ENCODE peak calls at places on chromosomes 1 and 21, in ten cellular contexts. O is kidney epithelial cell; P is skeletal muscle cell; K is Jurkat, Clone E6-1; Y is cardiac fibroblast; B is RWPE2; D is heart right ventricle; L is heart left ventricle; T is Peyer's patch; G is CD4-positive, alpha-beta memory T cell. V is an unnamed sample.

GRCh38 chr1:99561952-99562351 is 84.0 kb upstream of the PALMD start:
- DNase-seq in O (no peak), P (no peak), K (no peak), Y (no peak), B (no peak), D (no peak), L (no peak), T (no peak), G (no peak), V (no peak)

GRCh38 chr1:52662645-52663313 is 29.8 kb downstream of the SHISAL2A start:
- DNase-seq in O (peak), P (no peak), K (no peak), Y (peak), B (no peak), D (no peak), L (no peak), T (no peak), G (no peak), V (no peak)

GRCh38 chr1:16907870-16908758 is 12.3 kb downstream of the RNU1-2 start:
- DNase-seq in O (no peak), P (no peak), K (no peak), Y (no peak), B (no peak), D (no peak), L (no peak), T (no peak), G (no peak), V (no peak)

GRCh38 chr1:41740630-41741239 is 178.0 kb downstream of the HIVEP3 start:
- DNase-seq in O (no peak), P (no peak), K (peak), Y (no peak), B (no peak), D (no peak), L (no peak), T (no peak), G (no peak), V (no peak)

GRCh38 chr1:14597343-14598006 is 1.0 kb upstream of the KAZN start:
- DNase-seq in O (peak), P (no peak), K (no peak), Y (peak), B (no peak), D (no peak), L (no peak), T (no peak), G (no peak), V (no peak)

GRCh38 chr1:93758842-93759515 is 77.3 kb upstream of the BCAR3 start:
- DNase-seq in O (no peak), P (peak), K (peak), Y (peak), B (no peak), D (no peak), L (no peak), T (no peak), G (no peak), V (no peak)

GRCh38 chr1:65793359-65793732 is 651 bp downstream of the PDE4B start:
- DNase-seq in O (no peak), P (no peak), K (no peak), Y (no peak), B (no peak), D (no peak), L (no peak), T (no peak), G (no peak), V (no peak)

GRCh38 chr1:34928865-34929496 is 469 bp downstream of the DLGAP3 start:
- DNase-seq in O (no peak), P (no peak), K (peak), Y (no peak), B (no peak), D (no peak), L (no peak), T (peak), G (no peak), V (no peak)

GRCh38 chr1:29166291-29166878 is 15.3 kb downstream of the SRSF4 start:
- DNase-seq in O (no peak), P (no peak), K (peak), Y (no peak), B (no peak), D (no peak), L (no peak), T (no peak), G (no peak), V (no peak)

DNA sequence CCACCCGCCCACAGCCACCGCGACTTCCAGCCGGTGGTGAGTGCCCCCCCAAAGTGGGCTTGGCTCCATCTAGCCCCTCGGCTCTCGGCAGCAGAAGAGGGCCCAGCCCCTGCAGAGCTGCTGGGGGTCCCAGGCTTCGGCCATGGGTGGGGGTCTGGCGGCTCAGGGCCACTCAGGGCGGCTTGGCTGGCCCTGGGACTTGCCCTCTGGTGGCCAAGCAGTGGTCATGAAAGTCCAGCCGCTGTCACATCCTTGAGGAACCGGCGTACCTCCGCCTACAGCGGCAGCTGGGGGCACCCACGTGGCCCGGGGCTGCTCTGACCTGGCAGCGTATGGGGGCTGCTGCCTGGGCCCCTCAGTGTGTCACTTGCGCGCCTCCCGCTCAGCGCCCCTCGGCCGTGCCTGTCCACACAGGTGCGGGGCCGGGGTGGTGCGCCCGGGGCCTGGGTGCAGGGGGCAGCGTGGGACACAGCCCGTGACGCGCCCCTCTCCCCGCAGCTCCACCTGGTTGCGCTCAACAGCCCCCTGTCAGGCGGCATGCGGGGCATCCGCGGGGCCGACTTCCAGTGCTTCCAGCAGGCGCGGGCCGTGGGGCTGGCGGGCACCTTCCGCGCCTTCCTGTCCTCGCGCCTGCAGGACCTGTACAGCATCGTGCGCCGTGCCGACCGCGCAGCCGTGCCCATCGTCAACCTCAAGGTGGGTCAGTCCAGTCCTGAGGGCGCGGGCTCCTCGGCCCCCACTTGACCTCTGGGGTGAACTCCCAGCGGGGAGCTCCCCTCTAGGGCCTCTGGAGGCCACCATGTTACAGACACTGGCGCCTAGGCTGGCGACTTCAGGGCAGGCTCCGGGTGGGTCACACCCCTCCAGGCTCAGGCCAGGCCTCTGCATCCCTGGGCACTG is 32.4 kb downstream of the SLC19A1 start:
- DNase-seq in O (no peak), P (no peak), K (no peak), Y (no peak), B (peak), D (no peak), L (no peak), T (no peak), G (no peak), V (no peak)
- H3K4me3 ChIP-seq in O (no peak), P (no peak), K (no peak), Y (no peak), B (no peak), D (no peak), L (no peak), T (no peak), G (no peak), V (no peak)

GRCh38 chr1:152411846-152412245 is 2.2 kb downstream of the CRNN start:
- DNase-seq in O (no peak), P (no peak), K (no peak), Y (no peak), B (no peak), D (no peak), L (no peak), T (no peak), G (no peak), V (no peak)
- H3K4me3 ChIP-seq in O (no peak), P (no peak), K (no peak), Y (no peak), B (no peak), D (no peak), L (no peak), T (no peak), G (no peak), V (no peak)

GRCh38 chr1:36486436-36487335 is 4.0 kb upstream of the CSF3R start:
- DNase-seq in O (no peak), P (no peak), K (no peak), Y (peak), B (no peak), D (peak), L (peak), T (peak), G (no peak), V (no peak)
- H3K4me3 ChIP-seq in O (no peak), P (no peak), K (no peak), Y (no peak), B (no peak), D (no peak), L (no peak), T (no peak), G (no peak), V (no peak)

GRCh38 chr1:6033986-6034749 is 11.5 kb upstream of the KCNAB2 start:
- DNase-seq in O (no peak), P (no peak), K (no peak), Y (peak), B (no peak), D (peak), L (no peak), T (no peak), G (peak), V (no peak)

GRCh38 chr1:6035265-6035664 is 10.4 kb upstream of the KCNAB2 start:
- DNase-seq in O (no peak), P (no peak), K (no peak), Y (no peak), B (no peak), D (no peak), L (no peak), T (no peak), G (no peak), V (no peak)

GRCh38 chr1:6030547-6031261 is 15.0 kb upstream of the KCNAB2 start:
- DNase-seq in O (no peak), P (no peak), K (no peak), Y (no peak), B (no peak), D (no peak), L (no peak), T (no peak), G (no peak), V (no peak)

GRCh38 chr1:6034750-6035096 is 11.0 kb upstream of the KCNAB2 start:
- DNase-seq in O (no peak), P (no peak), K (no peak), Y (no peak), B (no peak), D (no peak), L (no peak), T (no peak), G (no peak), V (no peak)

GRCh38 chr1:6033124-6033523 is 12.6 kb upstream of the KCNAB2 start:
- DNase-seq in O (no peak), P (no peak), K (no peak), Y (no peak), B (no peak), D (no peak), L (no peak), T (no peak), G (no peak), V (no peak)
- H3K4me3 ChIP-seq in O (no peak), P (no peak), K (no peak), Y (no peak), B (no peak), D (no peak), L (no peak), T (no peak), G (no peak), V (no peak)

GRCh38 chr1:168243200-168243599 is 17.4 kb downstream of the SFT2D2 start:
- DNase-seq in O (no peak), P (no peak), K (no peak), Y (peak), B (no peak), D (peak), L (no peak), T (no peak), G (no peak), V (no peak)
- H3K4me3 ChIP-seq in O (no peak), P (no peak), K (no peak), Y (no peak), B (no peak), D (no peak), L (no peak), T (no peak), G (no peak), V (no peak)

DNA sequence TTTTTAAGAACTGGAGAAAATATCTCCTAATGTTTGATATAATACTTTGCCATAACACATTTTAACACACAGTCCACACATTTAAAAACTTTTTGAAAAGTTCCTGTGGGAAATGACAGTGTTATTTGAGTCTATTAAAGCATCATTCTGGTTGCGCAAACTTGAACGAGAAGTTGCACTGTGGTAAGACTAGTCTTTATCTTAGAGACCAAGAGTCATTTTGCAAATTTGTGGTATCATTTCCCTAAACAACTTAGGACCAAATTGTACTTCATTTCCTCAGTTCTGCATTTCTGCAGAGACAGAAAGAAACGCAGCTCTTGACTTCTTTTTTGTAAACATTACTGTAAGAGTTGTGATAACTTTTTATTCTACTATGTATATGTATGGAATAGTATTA is at the start of gene RGS18:
- DNase-seq in O (no peak), P (peak), K (peak), Y (peak), B (no peak), D (peak), L (no peak), T (no peak), G (no peak), V (no peak)
- H3K4me3 ChIP-seq in O (no peak), P (no peak), K (no peak), Y (no peak), B (no peak), D (no peak), L (no peak), T (no peak), G (no peak), V (no peak)

GRCh38 chr1:24501371-24502167 is 1.1 kb upstream of the RCAN3 start:
- DNase-seq in O (no peak), P (no peak), K (no peak), Y (no peak), B (no peak), D (peak), L (no peak), T (peak), G (peak), V (peak)
- H3K4me3 ChIP-seq in O (peak), P (peak), K (peak), Y (peak), B (peak), D (peak), L (peak), T (peak), G (peak), V (peak)

GRCh38 chr1:155130272-155131006 is 2.8 kb downstream of the EFNA1 start:
- DNase-seq in O (no peak), P (no peak), K (no peak), Y (no peak), B (no peak), D (no peak), L (no peak), T (no peak), G (no peak), V (no peak)

GRCh38 chr1:155131285-155131684 is 3.6 kb downstream of the EFNA1 start:
- DNase-seq in O (no peak), P (no peak), K (no peak), Y (no peak), B (no peak), D (no peak), L (no peak), T (no peak), G (no peak), V (no peak)

GRCh38 chr1:155134322-155134721 is 1.3 kb upstream of the SLC50A1 start:
- DNase-seq in O (no peak), P (no peak), K (no peak), Y (no peak), B (no peak), D (no peak), L (no peak), T (no peak), G (no peak), V (no peak)

GRCh38 chr1:155133799-155134281 is 1.8 kb upstream of the SLC50A1 start:
- DNase-seq in O (no peak), P (no peak), K (no peak), Y (no peak), B (no peak), D (no peak), L (no peak), T (no peak), G (no peak), V (no peak)

DNA sequence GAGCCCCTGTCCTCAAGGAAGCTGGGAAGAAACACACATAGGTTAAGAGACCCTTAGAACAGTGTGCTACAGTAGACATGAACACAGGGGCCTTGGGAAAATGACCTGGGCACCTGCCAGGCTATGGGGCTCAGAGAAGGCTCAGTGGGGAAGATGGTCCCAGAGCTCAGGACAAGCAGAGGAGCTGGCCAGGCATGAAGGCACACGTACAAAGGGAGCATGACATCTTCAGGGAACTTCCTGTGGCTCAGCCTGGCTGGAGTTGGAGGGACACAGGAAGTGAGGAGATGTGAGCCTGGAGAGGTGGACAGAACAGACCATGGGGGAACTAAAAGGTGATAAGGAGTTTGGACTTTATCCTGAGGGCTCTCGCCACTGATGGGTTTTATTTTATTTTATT is 3.8 kb upstream of the SLC50A1 start:
- DNase-seq in O (no peak), P (no peak), K (no peak), Y (no peak), B (no peak), D (no peak), L (no peak), T (no peak), G (no peak), V (no peak)
- H3K4me3 ChIP-seq in O (no peak), P (no peak), K (no peak), Y (no peak), B (no peak), D (peak), L (peak), T (no peak), G (no peak), V (no peak)

GRCh38 chr1:160405331-160405877 is 5.0 kb downstream of the VANGL2 start:
- DNase-seq in O (no peak), P (no peak), K (no peak), Y (no peak), B (no peak), D (no peak), L (no peak), T (no peak), G (no peak), V (no peak)

GRCh38 chr1:160408864-160409263 is 8.5 kb downstream of the VANGL2 start:
- DNase-seq in O (no peak), P (no peak), K (no peak), Y (no peak), B (no peak), D (no peak), L (no peak), T (no peak), G (no peak), V (no peak)

GRCh38 chr1:160406131-160406968 is 6.0 kb downstream of the VANGL2 start:
- DNase-seq in O (no peak), P (no peak), K (no peak), Y (no peak), B (no peak), D (no peak), L (no peak), T (no peak), G (no peak), V (no peak)

GRCh38 chr1:160410412-160411005 is 10.1 kb downstream of the VANGL2 start:
- DNase-seq in O (no peak), P (no peak), K (no peak), Y (peak), B (no peak), D (no peak), L (no peak), T (no peak), G (no peak), V (no peak)

DNA sequence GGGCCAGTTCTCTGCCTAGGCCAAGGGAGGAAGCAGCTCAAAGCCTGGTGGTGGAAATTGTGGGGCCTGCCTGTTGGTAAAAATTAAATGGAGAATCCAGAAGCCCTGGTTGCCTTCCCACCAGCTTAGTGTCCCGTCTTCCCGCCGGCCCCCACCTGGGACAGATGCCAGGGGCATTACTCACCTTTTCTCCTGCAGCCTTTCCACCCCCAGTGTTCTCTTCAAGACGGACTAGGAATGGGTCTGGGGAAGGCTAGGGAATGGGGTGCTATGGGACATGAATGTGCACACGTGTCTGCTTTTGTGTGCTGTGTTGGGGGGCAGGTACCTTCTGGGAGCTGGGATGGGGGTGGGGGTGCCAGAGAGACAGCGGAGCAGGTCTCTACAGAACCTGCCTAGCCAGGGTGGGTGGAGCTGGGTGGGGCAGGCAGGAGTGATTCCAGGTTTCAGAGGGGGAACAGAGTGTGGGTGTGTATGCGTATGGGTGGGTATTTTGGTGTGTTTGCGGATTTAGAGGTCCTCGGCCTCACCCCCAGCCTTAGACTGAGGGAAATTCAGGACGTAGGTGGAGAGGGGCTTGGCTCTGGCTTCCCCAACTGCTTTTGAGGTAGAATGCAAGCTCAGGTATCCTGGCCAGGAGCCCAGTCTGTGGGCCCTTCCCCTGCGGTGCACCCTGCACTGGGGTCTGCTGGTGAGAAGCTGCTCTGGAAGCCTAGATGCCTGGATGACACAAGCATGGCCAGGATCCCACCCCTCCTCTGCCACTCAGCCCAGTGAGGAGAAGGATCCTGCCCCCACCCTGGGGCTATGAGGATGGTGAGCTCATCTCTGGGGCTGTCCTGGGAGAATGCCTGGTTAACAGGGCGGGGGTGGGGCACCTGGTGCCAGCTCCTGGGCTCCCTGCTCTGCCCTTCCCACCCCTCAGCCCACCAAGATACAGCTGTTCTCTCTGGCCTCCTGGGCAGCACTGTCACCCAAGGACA is 7.7 kb downstream of the VANGL2 start:
- DNase-seq in O (no peak), P (no peak), K (no peak), Y (no peak), B (peak), D (no peak), L (no peak), T (no peak), G (no peak), V (no peak)
- H3K4me3 ChIP-seq in O (no peak), P (no peak), K (no peak), Y (no peak), B (peak), D (no peak), L (no peak), T (no peak), G (no peak), V (no peak)

GRCh38 chr21:36747815-36748381 is 49.0 kb downstream of the SIM2 start:
- DNase-seq in O (no peak), P (no peak), K (no peak), Y (peak), B (no peak), D (peak), L (peak), T (no peak), G (no peak), V (no peak)
- H3K4me3 ChIP-seq in O (peak), P (peak), K (no peak), Y (peak), B (no peak), D (peak), L (peak), T (peak), G (no peak), V (no peak)

V was measured in naive thymus-derived CD4-positive, alpha-beta T cell.